ENCODE peak calls at places on chromosomes 5 and 9, in nine cellular contexts. H is brain microvascular endothelial cell, K is uterus, Y is fibroblast of pulmonary artery, Z is GM23338, R is AG09319, Q is kidney, A is OCI-LY7, L is astrocyte of the cerebellum. N is an unnamed sample.

GRCh38 chr9:129665814-129666511 is 516 bp downstream of the PRRX2 start:
- DNase-seq in R (no peak), K (no peak), H (no peak), Q (no peak), L (no peak), A (no peak), Y (no peak), Z (peak; percentile 66), N (no peak)

GRCh38 chr5:88374391-88374790 is 105.7 kb upstream of the TMEM161B start:
- DNase-seq in K (no peak), Q (no peak), Z (no peak), R (no peak), A (no peak), H (no peak), Y (no peak), L (no peak), N (no peak)

GRCh38 chr9:21552244-21552825 is 70.2 kb upstream of the IFNE start:
- DNase-seq in K (no peak), Y (no peak), L (no peak), R (no peak), Q (no peak), H (no peak), Z (no peak), A (no peak), N (no peak)

GRCh38 chr5:55768279-55768678 is 30.4 kb downstream of the DDX4 start:
- DNase-seq in L (no peak), Y (no peak), Z (no peak), K (no peak), A (no peak), Q (no peak), R (no peak), H (no peak), N (no peak)

GRCh38 chr5:68749076-68749475 is 344.7 kb upstream of the SLC30A5 start:
- DNase-seq in Q (no peak), A (no peak), Z (no peak), Y (no peak), L (no peak), R (no peak), K (no peak), H (no peak), N (no peak)

GRCh38 chr5:80915716-80916115 is 44.4 kb upstream of the RASGRF2 start:
- DNase-seq in L (no peak), R (no peak), A (no peak), H (peak; percentile 20), Z (no peak), Y (peak; percentile 7), K (no peak), Q (no peak), N (peak; percentile 23)

GRCh38 chr9:76341616-76342015 is 52.6 kb downstream of the RFK start:
- DNase-seq in Z (no peak), Y (no peak), A (no peak), H (no peak), K (no peak), R (no peak), Q (no peak), L (no peak), N (no peak)

GRCh38 chr5:177389368-177390169 is 5.3 kb downstream of the SLC34A1 start:
- DNase-seq in Z (no peak), H (peak; percentile 91), K (no peak), L (peak; percentile 75), Y (peak; percentile 63), A (peak; percentile 84), Q (no peak), R (no peak), N (peak; percentile 96)

GRCh38 chr9:16267336-16268036 is 603.0 kb downstream of the BNC2 start:
- DNase-seq in Y (peak; percentile 37), K (no peak), H (peak; percentile 77), R (no peak), L (peak; percentile 13), Q (no peak), A (no peak), Z (no peak), N (peak; percentile 25)

GRCh38 chr5:115459844-115460243 is 84.7 kb downstream of the FEM1C start:
- DNase-seq in Q (no peak), Z (no peak), Y (no peak), R (no peak), A (no peak), L (no peak), H (no peak), K (no peak), N (peak; percentile 68)

GRCh38 chr9:122606587-122606986 is 8.0 kb upstream of the OR1Q1 start:
- DNase-seq in H (no peak), R (no peak), K (no peak), Q (no peak), Y (no peak), Z (no peak), A (no peak), L (no peak), N (no peak)

GRCh38 chr9:101485873-101486692 is 47.6 kb upstream of the RNF20 start:
- DNase-seq in K (peak; percentile 37), Z (peak; percentile 81), Y (peak; percentile 7), R (no peak), H (no peak), Q (peak; percentile 76), L (no peak), A (no peak), N (no peak)

GRCh38 chr9:124885551-124885950 is 23.6 kb downstream of the ARPC5L start:
- DNase-seq in R (no peak), H (no peak), L (no peak), K (no peak), Y (no peak), A (no peak), Z (no peak), Q (no peak), N (no peak)

GRCh38 chr5:102130386-102130785 is 165.7 kb downstream of the SLCO4C1 start:
- DNase-seq in L (no peak), Q (no peak), R (no peak), A (no peak), Y (no peak), K (no peak), H (no peak), Z (no peak), N (no peak)

GRCh38 chr5:1161108-1161831 is 40.1 kb upstream of the SLC6A19 start:
- DNase-seq in H (no peak), L (no peak), Z (no peak), A (no peak), Q (no peak), K (no peak), Y (peak; percentile 22), R (no peak), N (no peak)

GRCh38 chr5:116473706-116474105 is 100.9 kb downstream of the SEMA6A start:
- DNase-seq in K (no peak), Q (no peak), A (no peak), R (no peak), H (no peak), L (no peak), Z (no peak), Y (no peak), N (no peak)

GRCh38 chr5:116476903-116477537 is 97.6 kb downstream of the SEMA6A start:
- DNase-seq in Q (no peak), A (no peak), R (no peak), Z (no peak), K (no peak), L (no peak), H (no peak), Y (no peak), N (no peak)

GRCh38 chr5:116468583-116468982 is 106.0 kb downstream of the SEMA6A start:
- DNase-seq in Y (no peak), H (no peak), R (no peak), Z (no peak), A (no peak), Q (no peak), L (no peak), K (no peak), N (no peak)

GRCh38 chr5:116475232-116475828 is 99.3 kb downstream of the SEMA6A start:
- DNase-seq in A (no peak), R (no peak), Z (no peak), Y (no peak), H (no peak), L (no peak), Q (no peak), K (no peak), N (no peak)

GRCh38 chr5:116472274-116472673 is 102.3 kb downstream of the SEMA6A start:
- DNase-seq in Z (no peak), Q (no peak), A (no peak), H (no peak), K (no peak), L (no peak), Y (no peak), R (no peak), N (no peak)
- TF ChIP-seq CTCF in Z (no peak), Q (no peak), A (peak; percentile 28), H (no peak), K (no peak), L (no peak), Y (no peak), R (no peak), N (peak; percentile 7)

DNA sequence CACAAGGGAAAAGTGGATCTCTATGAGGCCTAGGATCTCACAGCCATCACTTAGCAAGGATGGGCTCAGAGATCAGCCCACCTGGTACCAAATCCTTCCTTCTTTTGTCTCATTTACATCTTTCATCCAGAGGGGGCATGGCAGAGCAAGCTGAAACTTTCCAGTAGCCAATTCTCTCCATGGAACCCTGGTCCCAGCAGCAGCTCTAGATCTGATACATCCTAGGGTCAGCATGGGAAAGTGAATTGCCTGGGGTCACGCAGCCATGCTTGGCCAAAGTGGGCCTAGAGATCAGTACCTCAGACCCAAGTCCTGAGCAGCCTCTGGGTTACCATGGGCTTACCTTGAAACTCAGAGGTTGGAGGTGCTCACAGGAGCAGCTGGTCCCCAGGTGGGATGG is 170.5 kb downstream of the GABBR2 start:
- DNase-seq in L (no peak), Q (no peak), R (no peak), A (no peak), H (no peak), K (no peak), Z (peak; percentile 43), Y (no peak), N (no peak)
- TF ChIP-seq CTCF in L (no peak), Q (no peak), R (no peak), A (no peak), H (peak; percentile 46), K (no peak), Z (peak; percentile 11), Y (peak; percentile 8), N (peak; percentile 45)

GRCh38 chr5:151058301-151058700 is 22.5 kb downstream of the TNIP1 start:
- DNase-seq in R (no peak), H (no peak), A (no peak), Z (no peak), Q (no peak), Y (no peak), K (no peak), L (no peak), N (no peak)
- TF ChIP-seq CTCF in R (no peak), H (peak; percentile 51), A (no peak), Z (peak; percentile 12), Q (no peak), Y (peak; percentile 23), K (no peak), L (no peak), N (peak; percentile 52)

GRCh38 chr5:97046270-97046982 is 96.0 kb downstream of the LIX1 start:
- DNase-seq in Y (peak; percentile 32), Q (no peak), A (peak; percentile 36), R (no peak), L (no peak), K (no peak), Z (peak; percentile 27), H (no peak), N (peak; percentile 15)
- TF ChIP-seq CTCF in Y (no peak), Q (no peak), A (peak; percentile 50), R (no peak), L (no peak), K (no peak), Z (no peak), H (no peak), N (no peak)